ENCODE peak calls at places on chromosomes 13 and 19, in ten cellular contexts. One of them, this sample, is unnamed.

GRCh38 chr13:32997399-32997798 is 18.8 kb upstream of the KL start:
- DNase-seq in A549: no peak
- DNase-seq in SK-N-SH: no peak
- DNase-seq in A673: no peak
- DNase-seq in cardiac fibroblast: no peak
- DNase-seq in kidney: no peak
- DNase-seq in cardiac muscle cell: no peak
- DNase-seq in psoas muscle: no peak
- DNase-seq in AG04450: no peak
- DNase-seq in fibroblast of pulmonary artery: no peak
- DNase-seq in this sample: no peak

GRCh38 chr13:112443191-112444000 is 67.2 kb downstream of the SPACA7 start:
- DNase-seq in cardiac muscle cell: peak
- DNase-seq in psoas muscle: no peak
- DNase-seq in SK-N-SH: peak
- DNase-seq in kidney: peak
- DNase-seq in cardiac fibroblast: peak
- DNase-seq in fibroblast of pulmonary artery: no peak
- DNase-seq in A673: peak
- DNase-seq in A549: no peak
- DNase-seq in AG04450: no peak
- DNase-seq in this sample: peak

GRCh38 chr13:77898097-77898496 is 20.5 kb downstream of the EDNRB start:
- DNase-seq in AG04450: no peak
- DNase-seq in psoas muscle: no peak
- DNase-seq in cardiac muscle cell: no peak
- DNase-seq in fibroblast of pulmonary artery: peak
- DNase-seq in kidney: no peak
- DNase-seq in A673: peak
- DNase-seq in cardiac fibroblast: peak
- DNase-seq in SK-N-SH: no peak
- DNase-seq in A549: no peak
- DNase-seq in this sample: no peak

GRCh38 chr13:72963762-72964161 is 95.0 kb upstream of the KLF5 start:
- DNase-seq in AG04450: no peak
- DNase-seq in cardiac fibroblast: no peak
- DNase-seq in A673: no peak
- DNase-seq in SK-N-SH: no peak
- DNase-seq in A549: no peak
- DNase-seq in fibroblast of pulmonary artery: no peak
- DNase-seq in psoas muscle: no peak
- DNase-seq in cardiac muscle cell: no peak
- DNase-seq in kidney: no peak
- DNase-seq in this sample: no peak

GRCh38 chr13:73061478-73062275 is 2.9 kb downstream of the KLF5 start:
- DNase-seq in A673: no peak
- DNase-seq in cardiac fibroblast: no peak
- DNase-seq in A549: no peak
- DNase-seq in fibroblast of pulmonary artery: no peak
- DNase-seq in SK-N-SH: no peak
- DNase-seq in kidney: no peak
- DNase-seq in psoas muscle: no peak
- DNase-seq in cardiac muscle cell: no peak
- DNase-seq in AG04450: no peak
- DNase-seq in this sample: peak

GRCh38 chr19:13215572-13216380 is 65.6 kb downstream of the IER2 start:
- DNase-seq in AG04450: no peak
- DNase-seq in kidney: no peak
- DNase-seq in psoas muscle: no peak
- DNase-seq in fibroblast of pulmonary artery: peak
- DNase-seq in A549: no peak
- DNase-seq in A673: no peak
- DNase-seq in SK-N-SH: no peak
- DNase-seq in cardiac muscle cell: no peak
- DNase-seq in cardiac fibroblast: no peak
- DNase-seq in this sample: no peak

GRCh38 chr13:84126671-84127171 is 244.4 kb upstream of the SLITRK1 start:
- DNase-seq in kidney: peak
- DNase-seq in cardiac muscle cell: peak
- DNase-seq in psoas muscle: no peak
- DNase-seq in SK-N-SH: no peak
- DNase-seq in A549: no peak
- DNase-seq in A673: peak
- DNase-seq in cardiac fibroblast: no peak
- DNase-seq in fibroblast of pulmonary artery: no peak
- DNase-seq in AG04450: no peak
- DNase-seq in this sample: peak

GRCh38 chr19:39408392-39409206 is 2.0 kb downstream of the ZFP36 start:
- DNase-seq in cardiac muscle cell: no peak
- DNase-seq in psoas muscle: no peak
- DNase-seq in cardiac fibroblast: peak
- DNase-seq in A549: peak
- DNase-seq in A673: no peak
- DNase-seq in kidney: peak
- DNase-seq in SK-N-SH: no peak
- DNase-seq in fibroblast of pulmonary artery: peak
- DNase-seq in AG04450: no peak
- DNase-seq in this sample: peak

GRCh38 chr13:79185580-79185979 is 220.5 kb downstream of the RBM26 start:
- DNase-seq in kidney: no peak
- DNase-seq in cardiac fibroblast: no peak
- DNase-seq in SK-N-SH: no peak
- DNase-seq in AG04450: no peak
- DNase-seq in fibroblast of pulmonary artery: no peak
- DNase-seq in psoas muscle: no peak
- DNase-seq in cardiac muscle cell: no peak
- DNase-seq in A549: no peak
- DNase-seq in A673: no peak
- DNase-seq in this sample: no peak

GRCh38 chr13:35478384-35479222 is 2.1 kb upstream of the MAB21L1 start:
- DNase-seq in A549: no peak
- DNase-seq in cardiac muscle cell: peak
- DNase-seq in AG04450: no peak
- DNase-seq in cardiac fibroblast: no peak
- DNase-seq in fibroblast of pulmonary artery: no peak
- DNase-seq in kidney: peak
- DNase-seq in psoas muscle: no peak
- DNase-seq in A673: no peak
- DNase-seq in SK-N-SH: peak
- DNase-seq in this sample: no peak

GRCh38 chr13:98528663-98529064 is 48.2 kb downstream of the STK24 start:
- DNase-seq in A549: no peak
- DNase-seq in fibroblast of pulmonary artery: no peak
- DNase-seq in cardiac fibroblast: peak
- DNase-seq in kidney: no peak
- DNase-seq in A673: no peak
- DNase-seq in SK-N-SH: no peak
- DNase-seq in cardiac muscle cell: no peak
- DNase-seq in AG04450: no peak
- DNase-seq in psoas muscle: no peak
- DNase-seq in this sample: no peak

GRCh38 chr19:2888739-2889224 is 11.9 kb upstream of the ZNF57 start:
- DNase-seq in AG04450: no peak
- DNase-seq in kidney: peak
- DNase-seq in psoas muscle: peak
- DNase-seq in cardiac fibroblast: no peak
- DNase-seq in fibroblast of pulmonary artery: no peak
- DNase-seq in SK-N-SH: no peak
- DNase-seq in cardiac muscle cell: no peak
- DNase-seq in A549: no peak
- DNase-seq in A673: no peak
- DNase-seq in this sample: no peak

GRCh38 chr13:27053902-27054595 is 117.6 kb downstream of the USP12 start:
- DNase-seq in cardiac muscle cell: no peak
- DNase-seq in psoas muscle: no peak
- DNase-seq in cardiac fibroblast: peak
- DNase-seq in kidney: no peak
- DNase-seq in fibroblast of pulmonary artery: peak
- DNase-seq in A549: peak
- DNase-seq in A673: no peak
- DNase-seq in AG04450: peak
- DNase-seq in SK-N-SH: no peak
- DNase-seq in this sample: peak

GRCh38 chr13:112143046-112143752 is 76.2 kb downstream of the SOX1 start:
- DNase-seq in psoas muscle: no peak
- DNase-seq in A673: no peak
- DNase-seq in A549: no peak
- DNase-seq in cardiac fibroblast: no peak
- DNase-seq in cardiac muscle cell: no peak
- DNase-seq in kidney: no peak
- DNase-seq in fibroblast of pulmonary artery: no peak
- DNase-seq in SK-N-SH: no peak
- DNase-seq in AG04450: no peak
- DNase-seq in this sample: no peak

DNA sequence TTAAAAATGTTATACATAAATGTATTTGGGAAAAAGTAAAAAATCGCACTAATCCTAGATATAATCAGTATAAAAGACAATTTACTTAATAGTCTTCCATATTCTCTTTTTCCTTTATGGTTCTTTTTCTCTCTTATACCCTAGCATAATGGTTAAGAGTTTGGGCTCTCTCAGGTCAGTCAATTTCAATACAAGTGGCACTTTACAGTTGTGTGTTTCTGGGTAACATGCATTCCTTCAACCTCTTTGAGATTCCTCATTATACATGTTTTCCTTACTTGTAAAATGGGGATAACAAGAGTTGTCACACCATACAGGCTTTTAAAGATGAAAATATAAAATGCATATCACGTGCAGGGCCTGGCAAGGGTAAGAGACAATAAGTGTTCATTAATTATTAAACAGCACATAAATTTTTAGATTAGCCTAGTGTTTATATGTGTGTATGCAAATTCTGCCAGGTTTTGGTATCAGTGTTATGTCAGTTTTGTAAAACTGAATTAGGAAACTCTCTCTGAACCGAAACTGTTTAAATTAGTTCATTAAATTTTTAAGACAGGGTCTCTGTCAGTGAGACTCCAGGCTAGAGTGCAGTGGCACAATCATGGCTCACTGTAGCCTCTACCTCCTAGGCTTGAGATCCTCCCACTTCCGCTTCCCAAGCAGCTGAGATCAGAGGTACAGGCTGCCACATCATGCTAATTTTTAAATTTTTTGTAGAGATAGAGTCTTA is 49.8 kb downstream of the ELF1 start:
- DNase-seq in fibroblast of pulmonary artery: no peak
- DNase-seq in cardiac fibroblast: no peak
- DNase-seq in AG04450: no peak
- DNase-seq in SK-N-SH: no peak
- DNase-seq in A549: no peak
- DNase-seq in kidney: no peak
- DNase-seq in cardiac muscle cell: no peak
- DNase-seq in psoas muscle: no peak
- DNase-seq in A673: no peak
- DNase-seq in this sample: no peak
- H3K4me3 ChIP-seq in fibroblast of pulmonary artery: no peak
- H3K4me3 ChIP-seq in cardiac fibroblast: no peak
- H3K4me3 ChIP-seq in AG04450: no peak
- H3K4me3 ChIP-seq in SK-N-SH: no peak
- H3K4me3 ChIP-seq in A549: no peak
- H3K4me3 ChIP-seq in kidney: no peak
- H3K4me3 ChIP-seq in cardiac muscle cell: no peak
- H3K4me3 ChIP-seq in psoas muscle: no peak
- H3K4me3 ChIP-seq in A673: no peak
- H3K4me3 ChIP-seq in this sample: no peak

GRCh38 chr13:51733656-51734334 is 70.2 kb downstream of the DHRS12 start:
- DNase-seq in A673: peak
- DNase-seq in SK-N-SH: no peak
- DNase-seq in fibroblast of pulmonary artery: no peak
- DNase-seq in cardiac muscle cell: peak
- DNase-seq in cardiac fibroblast: peak
- DNase-seq in kidney: no peak
- DNase-seq in AG04450: no peak
- DNase-seq in A549: no peak
- DNase-seq in psoas muscle: no peak
- DNase-seq in this sample: no peak
- TF ChIP-seq CTCF in A673: no peak
- TF ChIP-seq CTCF in SK-N-SH: peak
- TF ChIP-seq CTCF in fibroblast of pulmonary artery: peak
- TF ChIP-seq CTCF in cardiac muscle cell: no peak
- TF ChIP-seq CTCF in cardiac fibroblast: no peak
- TF ChIP-seq CTCF in kidney: no peak
- TF ChIP-seq CTCF in AG04450: no peak
- TF ChIP-seq CTCF in A549: no peak
- TF ChIP-seq CTCF in psoas muscle: no peak
- TF ChIP-seq CTCF in this sample: peak

GRCh38 chr19:57867868-57868492 is 18.3 kb downstream of the ZNF587 start:
- DNase-seq in SK-N-SH: no peak
- DNase-seq in psoas muscle: no peak
- DNase-seq in fibroblast of pulmonary artery: no peak
- DNase-seq in A549: no peak
- DNase-seq in AG04450: no peak
- DNase-seq in cardiac fibroblast: no peak
- DNase-seq in A673: no peak
- DNase-seq in cardiac muscle cell: no peak
- DNase-seq in kidney: no peak
- DNase-seq in this sample: no peak
- H3K4me3 ChIP-seq in SK-N-SH: no peak
- H3K4me3 ChIP-seq in psoas muscle: no peak
- H3K4me3 ChIP-seq in fibroblast of pulmonary artery: no peak
- H3K4me3 ChIP-seq in A549: no peak
- H3K4me3 ChIP-seq in AG04450: no peak
- H3K4me3 ChIP-seq in cardiac fibroblast: no peak
- H3K4me3 ChIP-seq in A673: no peak
- H3K4me3 ChIP-seq in cardiac muscle cell: no peak
- H3K4me3 ChIP-seq in kidney: no peak
- H3K4me3 ChIP-seq in this sample: no peak

GRCh38 chr19:41960973-41961372 is 1.9 kb upstream of the RABAC1 start:
- DNase-seq in psoas muscle: no peak
- DNase-seq in cardiac fibroblast: no peak
- DNase-seq in kidney: no peak
- DNase-seq in A673: no peak
- DNase-seq in AG04450: no peak
- DNase-seq in cardiac muscle cell: no peak
- DNase-seq in A549: no peak
- DNase-seq in SK-N-SH: no peak
- DNase-seq in fibroblast of pulmonary artery: no peak
- DNase-seq in this sample: no peak

GRCh38 chr19:41958367-41959055 is 610 bp downstream of the RABAC1 start:
- DNase-seq in psoas muscle: peak
- DNase-seq in A549: peak
- DNase-seq in cardiac fibroblast: peak
- DNase-seq in AG04450: peak
- DNase-seq in fibroblast of pulmonary artery: peak
- DNase-seq in cardiac muscle cell: peak
- DNase-seq in SK-N-SH: peak
- DNase-seq in A673: peak
- DNase-seq in kidney: peak
- DNase-seq in this sample: peak

GRCh38 chr19:41957161-41957837 is 1.8 kb downstream of the RABAC1 start:
- DNase-seq in kidney: no peak
- DNase-seq in fibroblast of pulmonary artery: no peak
- DNase-seq in cardiac fibroblast: no peak
- DNase-seq in cardiac muscle cell: no peak
- DNase-seq in psoas muscle: no peak
- DNase-seq in A549: no peak
- DNase-seq in AG04450: no peak
- DNase-seq in A673: no peak
- DNase-seq in SK-N-SH: no peak
- DNase-seq in this sample: no peak

GRCh38 chr19:41957838-41958366 is 1.2 kb downstream of the RABAC1 start:
- DNase-seq in SK-N-SH: peak
- DNase-seq in AG04450: peak
- DNase-seq in cardiac muscle cell: peak
- DNase-seq in psoas muscle: peak
- DNase-seq in A549: peak
- DNase-seq in cardiac fibroblast: peak
- DNase-seq in fibroblast of pulmonary artery: peak
- DNase-seq in A673: peak
- DNase-seq in kidney: no peak
- DNase-seq in this sample: peak

GRCh38 chr19:41959056-41960053 is at the start of gene RABAC1:
- DNase-seq in A549: peak
- DNase-seq in psoas muscle: peak
- DNase-seq in AG04450: peak
- DNase-seq in A673: peak
- DNase-seq in SK-N-SH: peak
- DNase-seq in cardiac muscle cell: peak
- DNase-seq in fibroblast of pulmonary artery: peak
- DNase-seq in kidney: peak
- DNase-seq in cardiac fibroblast: peak
- DNase-seq in this sample: peak
- TF ChIP-seq CTCF in A549: peak
- TF ChIP-seq CTCF in psoas muscle: no peak
- TF ChIP-seq CTCF in AG04450: peak
- TF ChIP-seq CTCF in A673: peak
- TF ChIP-seq CTCF in SK-N-SH: peak
- TF ChIP-seq CTCF in cardiac muscle cell: peak
- TF ChIP-seq CTCF in fibroblast of pulmonary artery: peak
- TF ChIP-seq CTCF in kidney: no peak
- TF ChIP-seq CTCF in cardiac fibroblast: peak
- TF ChIP-seq CTCF in this sample: peak

This sample was measured in choroid plexus epithelial cell.